ENCODE peak calls at places on chromosome X, in six cellular contexts. R is transverse colon, H is pancreas, T is cardiac muscle cell, U is tibial nerve, Q is lower lobe of right lung. P is an unnamed sample. For H3K4me1, the result is how much of the 10 kb centered on the place peaks cover.

GRCh38 chrX:63784902-63785692 is at the start of gene ARHGEF9:
- DNase-seq in R (peak), Q (no peak), T (peak), U (no peak), H (peak), P (peak)

GRCh38 chrX:38304010-38304409 is 23.3 kb downstream of the RPGR start:
- DNase-seq in R (no peak), H (no peak), U (no peak), T (peak), Q (no peak), P (no peak)

GRCh38 chrX:95044331-95044730 is 1370.3 kb downstream of the FAM133A start:
- DNase-seq in R (no peak), H (no peak), T (no peak), U (no peak), Q (no peak), P (no peak)

GRCh38 chrX:149512225-149512885 is 7.2 kb upstream of the IDS start:
- DNase-seq in Q (peak), U (no peak), H (no peak), T (peak), R (peak), P (peak)

GRCh38 chrX:119495734-119496520 is 27.7 kb downstream of the SLC25A5 start:
- DNase-seq in R (peak), H (no peak), U (no peak), Q (no peak), T (no peak), P (no peak)

GRCh38 chrX:67636532-67636931 is 92.7 kb downstream of the AR start:
- DNase-seq in T (peak), R (no peak), Q (no peak), H (no peak), U (no peak), P (no peak)

GRCh38 chrX:1358793-1359476 is 22.4 kb downstream of the IL3RA start:
- DNase-seq in U (no peak), T (no peak), H (peak), Q (no peak), R (no peak), P (no peak)

GRCh38 chrX:53374222-53374820 is 48.1 kb downstream of the SMC1A start:
- DNase-seq in Q (no peak), U (no peak), T (peak), R (no peak), H (no peak), P (peak)

GRCh38 chrX:134254511-134254910 is 17.5 kb downstream of the CCDC160 start:
- DNase-seq in H (no peak), U (no peak), T (no peak), R (no peak), Q (no peak), P (no peak)

GRCh38 chrX:100864967-100865366 is 9.2 kb downstream of the NOX1 start:
- DNase-seq in R (no peak), T (peak), Q (no peak), U (no peak), H (no peak), P (no peak)

GRCh38 chrX:21354725-21355124 is 19.5 kb upstream of the CNKSR2 start:
- DNase-seq in T (no peak), Q (no peak), R (no peak), U (no peak), H (no peak), P (no peak)

GRCh38 chrX:140318306-140318705 is 186.6 kb downstream of the SOX3 start:
- DNase-seq in U (no peak), T (no peak), H (no peak), R (no peak), Q (no peak), P (no peak)

GRCh38 chrX:45697591-45697990 is 496.9 kb upstream of the DIPK2B start:
- DNase-seq in Q (no peak), T (peak), R (no peak), U (no peak), H (no peak), P (no peak)

GRCh38 chrX:68648960-68649359 is 1.5 kb downstream of the STARD8 start:
- DNase-seq in T (no peak), Q (no peak), R (no peak), U (no peak), H (no peak), P (no peak)

GRCh38 chrX:132948648-132949260 is 9.7 kb downstream of the HS6ST2 start:
- DNase-seq in H (no peak), Q (no peak), T (no peak), R (no peak), U (no peak), P (no peak)

GRCh38 chrX:73448379-73448778 is 1.5 kb downstream of the CDX4 start:
- DNase-seq in R (no peak), Q (no peak), U (no peak), T (no peak), H (peak), P (no peak)

GRCh38 chrX:22748093-22748999 is 251.4 kb upstream of the DDX53 start:
- DNase-seq in Q (no peak), H (no peak), R (peak), U (no peak), T (peak), P (peak)

DNA sequence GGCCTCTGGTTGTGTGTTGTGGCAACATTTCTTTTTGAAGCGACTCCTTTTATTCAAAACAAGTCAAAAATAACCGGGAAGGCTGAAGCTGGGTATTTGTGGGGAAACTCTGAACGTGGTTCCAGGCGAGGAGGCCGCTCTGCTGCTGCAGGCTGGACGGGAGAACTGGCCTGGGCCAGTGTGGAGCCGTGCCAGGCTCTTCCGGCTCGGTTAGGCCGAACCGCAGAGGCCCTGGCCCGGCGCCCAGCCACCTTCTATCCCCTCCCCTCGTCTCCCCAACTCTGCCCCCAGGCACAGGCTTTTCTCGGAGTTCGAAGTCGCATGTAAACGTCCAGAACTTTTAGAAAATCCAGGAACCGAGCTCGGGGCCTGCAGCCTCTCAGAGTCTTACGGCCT is 2.4 kb upstream of the BCOR start:
- DNase-seq in Q (peak), T (peak), H (peak), R (peak), U (no peak), P (peak)
- H3K4me1 ChIP-seq in Q (under half), T (under half), H (under half), R (under half), U (under half), P (under half)

GRCh38 chrX:129754266-129755024 is 15.7 kb downstream of the XPNPEP2 start:
- DNase-seq in H (no peak), Q (no peak), U (no peak), R (no peak), T (no peak), P (no peak)
- TF ChIP-seq CTCF in H (no peak), Q (peak), U (no peak), R (no peak), T (peak), P (peak)

DNA sequence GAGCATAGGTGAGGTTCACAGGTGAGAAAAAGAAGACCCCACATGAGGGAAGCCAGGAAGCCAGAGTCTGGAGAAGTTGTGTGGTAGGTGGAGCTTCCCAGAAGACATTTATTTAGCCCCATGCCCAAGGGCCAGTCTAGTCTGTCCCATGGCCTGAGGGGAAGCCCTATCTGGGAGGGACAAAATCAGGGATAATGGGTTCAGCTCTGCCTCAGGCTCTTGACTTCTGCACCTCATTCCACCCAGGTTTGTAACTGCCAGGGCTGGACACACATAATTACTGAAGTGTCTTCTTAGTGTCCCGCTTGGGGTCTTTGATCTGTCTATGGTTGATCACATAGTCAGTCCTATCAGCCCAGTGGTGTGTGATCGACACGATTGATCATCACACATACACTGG is 36.0 kb downstream of the TSC22D3 start:
- DNase-seq in H (no peak), Q (no peak), R (no peak), T (no peak), U (no peak), P (no peak)
- H3K4me1 ChIP-seq in H (under half), Q (under half), R (under half), T (under half), U (half or more), P (under half)

GRCh38 chrX:12971282-12972003 is 3.5 kb upstream of the TMSB4X start:
- DNase-seq in H (peak), R (no peak), Q (peak), T (no peak), U (no peak), P (no peak)

GRCh38 chrX:12967711-12968465 is 7.0 kb upstream of the TMSB4X start:
- DNase-seq in Q (no peak), R (no peak), H (no peak), U (no peak), T (no peak), P (no peak)

GRCh38 chrX:12972867-12973560 is 1.9 kb upstream of the TMSB4X start:
- DNase-seq in Q (no peak), T (no peak), H (no peak), R (no peak), U (no peak), P (no peak)

GRCh38 chrX:12972239-12972638 is 2.7 kb upstream of the TMSB4X start:
- DNase-seq in T (no peak), H (no peak), U (no peak), R (no peak), Q (no peak), P (no peak)

GRCh38 chrX:12970691-12971202 is 4.2 kb upstream of the TMSB4X start:
- DNase-seq in T (peak), U (no peak), Q (no peak), H (no peak), R (no peak), P (no peak)
- TF ChIP-seq CTCF in T (peak), U (peak), Q (peak), H (peak), R (peak), P (no peak)

GRCh38 chrX:24148118-24148517 is 1.4 kb upstream of the ZFX start:
- DNase-seq in R (no peak), U (no peak), T (no peak), H (no peak), Q (no peak), P (no peak)
- H3K4me1 ChIP-seq in R (under half), U (under half), T (under half), H (under half), Q (under half), P (half or more)

DNA sequence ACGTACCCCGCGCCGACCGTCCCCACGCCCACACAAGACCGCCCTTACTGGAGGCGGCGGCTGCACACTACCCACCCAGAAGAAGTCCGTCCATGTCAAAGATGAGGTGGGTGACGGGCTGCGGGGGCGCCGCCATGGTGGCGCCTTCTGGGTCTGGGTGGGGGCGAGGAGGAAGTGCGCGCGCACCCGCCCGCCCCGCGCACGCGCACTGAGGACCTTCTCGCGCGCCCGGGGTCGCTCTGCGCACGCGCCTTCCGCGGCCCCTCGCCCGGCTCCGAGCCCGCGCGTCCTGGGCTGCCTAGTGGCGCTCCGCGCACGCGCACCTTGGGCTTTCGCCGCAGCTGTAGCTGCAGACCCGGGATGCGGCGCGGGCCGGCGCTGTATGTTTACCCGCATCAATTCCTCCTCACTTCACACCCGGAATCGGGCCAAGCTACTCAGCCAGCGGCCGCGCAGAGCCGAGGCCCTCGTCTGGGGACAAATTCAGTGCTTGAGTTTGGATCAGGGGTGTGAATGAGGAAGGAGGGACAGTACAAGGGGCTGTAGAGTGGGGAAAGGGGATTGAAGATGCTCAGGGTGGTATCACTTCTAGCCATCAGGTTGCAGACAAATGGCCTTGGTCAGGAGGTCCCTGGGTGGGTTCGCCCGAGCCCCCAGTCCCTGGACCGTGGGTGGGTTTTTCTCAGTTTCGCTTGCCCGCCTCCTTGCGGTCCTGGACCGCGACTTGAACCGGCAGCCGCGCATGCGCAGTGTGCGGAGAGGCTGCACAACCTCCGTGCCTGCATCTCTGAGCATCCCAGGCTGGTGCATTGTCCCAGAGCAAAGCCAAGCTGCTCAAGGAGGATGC is at the start of gene PUDP:
- DNase-seq in H (peak), R (peak), T (peak), U (peak), Q (peak), P (peak)
- TF ChIP-seq CTCF in H (no peak), R (peak), T (no peak), U (peak), Q (peak), P (peak)

P was measured in adrenal gland.